ENCODE peak calls at places on chromosomes 4 and X, in ten cellular contexts. Y is transverse colon; H is thoracic aorta; N is CD4-positive, alpha-beta memory T cell; X is adrenal gland; U is CD8-positive, alpha-beta memory T cell; C is gastrocnemius medialis; J is right lobe of liver; G is ovary; M is body of pancreas. Q is an unnamed sample. For H3K4me1, the result is how much of the 10 kb centered on the place peaks cover.

GRCh38 chr4:130808492-130808891 is 1712.5 kb downstream of the C4orf33 start:
- DNase-seq in J (no peak), X (no peak), U (no peak), G (no peak), H (no peak), M (no peak), N (no peak), C (no peak), Y (no peak), Q (no peak)

GRCh38 chrX:130005408-130005807 is 23.0 kb downstream of the BCORL1 start:
- DNase-seq in M (no peak), X (no peak), J (no peak), N (no peak), Y (no peak), H (no peak), C (no peak), G (no peak), U (no peak), Q (no peak)

GRCh38 chr4:101806914-101807313 is 16.4 kb downstream of the BANK1 start:
- DNase-seq in H (no peak), C (no peak), Y (no peak), J (no peak), X (no peak), U (no peak), M (no peak), G (no peak), N (no peak), Q (no peak)

GRCh38 chr4:6119507-6120020 is 80.8 kb downstream of the JAKMIP1 start:
- DNase-seq in H (no peak), X (no peak), J (no peak), U (no peak), G (no peak), Y (no peak), N (no peak), C (no peak), M (no peak), Q (no peak)

GRCh38 chr4:163331629-163332360 is 601 bp downstream of the NPY1R start:
- DNase-seq in X (peak), G (no peak), C (no peak), J (peak), H (no peak), U (no peak), N (no peak), Y (peak), M (peak), Q (peak)

GRCh38 chr4:126475730-126476129 is 1157.0 kb upstream of the INTU start:
- DNase-seq in G (no peak), U (no peak), Y (no peak), X (no peak), C (no peak), H (no peak), N (no peak), M (no peak), J (no peak), Q (no peak)

GRCh38 chr4:1416948-1417260 is 10.7 kb upstream of the NKX1-1 start:
- DNase-seq in U (no peak), C (no peak), G (no peak), Y (no peak), M (no peak), H (no peak), J (peak), X (no peak), N (no peak), Q (peak)

GRCh38 chrX:45850197-45850774 is 649.6 kb upstream of the DIPK2B start:
- DNase-seq in U (peak), J (no peak), Y (no peak), H (no peak), N (peak), G (peak), C (no peak), X (no peak), M (peak), Q (no peak)

GRCh38 chr4:74615411-74615810 is 170.5 kb downstream of the AREG start:
- DNase-seq in M (no peak), G (no peak), U (no peak), J (no peak), C (no peak), X (no peak), H (no peak), Y (no peak), N (no peak), Q (no peak)

GRCh38 chr4:168674077-168674747 is 177.4 kb downstream of the PALLD start:
- DNase-seq in U (no peak), H (no peak), N (no peak), C (no peak), M (no peak), X (no peak), Y (no peak), G (no peak), J (no peak), Q (no peak)

GRCh38 chr4:155679343-155679742 is 12.7 kb downstream of the GUCY1A1 start:
- DNase-seq in G (no peak), J (no peak), H (no peak), Y (no peak), M (no peak), X (no peak), U (no peak), C (no peak), N (no peak), Q (no peak)

GRCh38 chrX:71492086-71493065 is 40.5 kb upstream of the OGT start:
- DNase-seq in N (peak), H (no peak), Y (peak), J (peak), C (peak), X (peak), U (peak), G (peak), M (peak), Q (peak)

GRCh38 chr4:87122252-87122651 is 98.2 kb downstream of the KLHL8 start:
- DNase-seq in N (no peak), M (no peak), Y (no peak), C (peak), H (no peak), X (no peak), G (no peak), J (no peak), U (no peak), Q (no peak)

GRCh38 chr4:3607690-3608514 is 75.7 kb upstream of the LRPAP1 start:
- DNase-seq in H (no peak), G (no peak), C (no peak), X (peak), J (no peak), N (no peak), Y (no peak), M (no peak), U (no peak), Q (no peak)

GRCh38 chr4:159107203-159107921 is 4.5 kb downstream of the RAPGEF2 start:
- DNase-seq in C (no peak), M (no peak), U (no peak), N (no peak), G (no peak), X (no peak), H (no peak), Y (no peak), J (no peak), Q (no peak)

GRCh38 chrX:62931625-62932024 is 419.5 kb downstream of the SPIN4 start:
- DNase-seq in Y (no peak), J (no peak), X (no peak), U (no peak), M (no peak), G (no peak), N (no peak), H (no peak), C (no peak), Q (no peak)

GRCh38 chrX:22674947-22675346 is 324.8 kb upstream of the DDX53 start:
- DNase-seq in U (no peak), X (no peak), H (no peak), G (no peak), M (no peak), Y (no peak), J (no peak), C (no peak), N (no peak), Q (no peak)

GRCh38 chr4:25813705-25814104 is 49.1 kb downstream of the SEL1L3 start:
- DNase-seq in Y (no peak), M (peak), G (peak), U (no peak), J (no peak), X (peak), H (no peak), N (no peak), C (no peak), Q (no peak)

GRCh38 chrX:47885501-47885900 is 48.8 kb downstream of the ZNF81 start:
- DNase-seq in N (no peak), H (no peak), U (no peak), M (no peak), X (no peak), J (no peak), G (no peak), C (no peak), Y (no peak), Q (no peak)

GRCh38 chrX:12988797-12989196 is 13.9 kb downstream of the TMSB4X start:
- DNase-seq in M (peak), C (no peak), X (no peak), N (no peak), J (no peak), G (no peak), Y (no peak), H (no peak), U (no peak), Q (no peak)

GRCh38 chrX:22325091-22325490 is 52.4 kb downstream of the CBLL2 start:
- DNase-seq in Y (no peak), J (no peak), X (no peak), C (no peak), M (no peak), H (no peak), G (no peak), N (no peak), U (no peak), Q (no peak)

GRCh38 chr4:121951570-121952110 is at the start of gene TRPC3:
- DNase-seq in G (peak), M (no peak), H (no peak), J (no peak), N (peak), U (peak), X (no peak), Y (peak), C (no peak), Q (peak)

GRCh38 chr4:76718021-76718420 is 179.9 kb downstream of the SOWAHB start:
- DNase-seq in U (no peak), H (no peak), C (no peak), X (no peak), J (no peak), G (no peak), M (no peak), Y (no peak), N (no peak), Q (no peak)

GRCh38 chr4:122548452-122548851 is 72.4 kb downstream of the IL21 start:
- DNase-seq in J (no peak), N (no peak), Y (no peak), H (no peak), G (no peak), M (no peak), U (no peak), C (no peak), X (no peak), Q (no peak)

GRCh38 chr4:180949825-180950224 is 1293.4 kb upstream of the TENM3 start:
- DNase-seq in U (no peak), N (no peak), X (no peak), C (no peak), H (no peak), G (no peak), J (no peak), M (no peak), Y (no peak), Q (no peak)

GRCh38 chr4:108433832-108434231 is 186.5 kb upstream of the RPL34 start:
- DNase-seq in Y (no peak), X (no peak), J (no peak), H (no peak), G (no peak), C (no peak), M (no peak), U (no peak), N (peak), Q (no peak)

GRCh38 chr4:35689866-35690265 is 554.4 kb downstream of the ARAP2 start:
- DNase-seq in N (no peak), C (no peak), Y (no peak), H (no peak), G (no peak), J (no peak), U (no peak), M (no peak), X (no peak), Q (no peak)

GRCh38 chr4:95547708-95548471 is 883 bp downstream of the UNC5C start:
- DNase-seq in J (peak), N (no peak), U (no peak), C (no peak), X (peak), M (no peak), G (peak), Y (peak), H (no peak), Q (no peak)

GRCh38 chr4:182738283-182739047 is 178.7 kb downstream of the DCTD start:
- DNase-seq in X (no peak), H (no peak), J (no peak), U (no peak), N (no peak), M (no peak), G (no peak), C (no peak), Y (no peak), Q (no peak)

GRCh38 chr4:81984746-81985145 is 389.0 kb downstream of the HNRNPD start:
- DNase-seq in U (no peak), X (no peak), Y (no peak), H (no peak), C (no peak), N (no peak), M (no peak), J (no peak), G (no peak), Q (no peak)

GRCh38 chr4:10186228-10187214 is 69.9 kb upstream of the WDR1 start:
- DNase-seq in Y (no peak), U (no peak), M (no peak), G (no peak), J (no peak), N (no peak), H (no peak), X (no peak), C (no peak), Q (no peak)

GRCh38 chrX:19344207-19344534 is 444 bp downstream of the PDHA1 start:
- DNase-seq in Y (no peak), X (no peak), U (no peak), C (no peak), G (no peak), N (no peak), M (no peak), H (no peak), J (no peak), Q (no peak)

GRCh38 chr4:32042486-32042885 is 1322.3 kb downstream of the PCDH7 start:
- DNase-seq in Y (no peak), M (no peak), G (no peak), H (no peak), U (no peak), X (no peak), N (no peak), J (no peak), C (no peak), Q (no peak)

GRCh38 chr4:98745372-98745771 is 87.0 kb upstream of the TSPAN5 start:
- DNase-seq in M (peak), Y (peak), G (no peak), C (no peak), X (peak), U (no peak), H (no peak), J (no peak), N (no peak), Q (no peak)

GRCh38 chr4:84497835-84498202 is 1.3 kb downstream of the NKX6-1 start:
- DNase-seq in X (no peak), M (no peak), J (no peak), U (no peak), Y (no peak), C (no peak), G (no peak), H (no peak), N (no peak), Q (no peak)
- H3K4me3 ChIP-seq in X (no peak), M (peak), J (no peak), U (no peak), Y (peak), C (peak), G (peak), H (peak), N (no peak), Q (peak)

DNA sequence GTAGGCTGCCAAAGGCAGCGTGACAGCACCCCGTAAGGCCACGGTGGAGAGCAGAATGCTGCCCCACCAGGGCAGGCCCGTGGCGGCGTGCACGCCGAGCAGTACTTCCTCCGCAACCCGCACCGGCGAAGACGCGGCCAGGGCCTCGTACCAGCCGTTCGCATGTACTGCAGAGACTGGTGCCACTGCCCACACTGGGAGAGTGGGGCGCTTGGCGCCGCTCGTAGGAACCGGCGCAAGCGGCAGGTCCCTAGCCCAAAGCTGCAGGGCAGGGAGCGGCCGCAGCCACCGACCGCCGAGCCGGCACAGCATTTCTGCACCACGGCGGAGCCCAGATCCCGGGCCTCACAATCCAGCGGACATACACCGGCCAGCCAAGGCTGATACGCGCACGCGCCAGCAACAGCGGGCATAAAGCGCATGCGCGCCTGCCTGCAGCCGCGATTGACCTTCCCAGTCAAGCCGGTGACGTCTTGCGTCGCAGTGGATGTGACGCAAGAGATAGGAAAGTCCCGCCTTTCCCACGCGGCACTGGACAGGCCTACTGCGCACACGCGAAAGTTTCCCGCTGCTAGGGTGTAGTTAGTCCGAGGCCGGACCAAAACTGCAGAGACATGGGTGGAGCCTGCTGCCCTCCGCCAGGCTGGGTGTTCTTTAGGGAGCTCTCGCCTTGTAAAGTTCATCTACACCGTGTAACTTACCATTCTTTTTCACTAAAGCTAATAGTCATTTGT is at the start of gene COX18:
- DNase-seq in J (peak), Y (peak), C (peak), G (peak), U (peak), X (peak), M (peak), N (peak), H (peak), Q (peak)
- H3K4me1 ChIP-seq in J (under half), Y (under half), C (under half), G (under half), U (under half), X (under half), M (under half), N (under half), H (under half), Q (under half)

DNA sequence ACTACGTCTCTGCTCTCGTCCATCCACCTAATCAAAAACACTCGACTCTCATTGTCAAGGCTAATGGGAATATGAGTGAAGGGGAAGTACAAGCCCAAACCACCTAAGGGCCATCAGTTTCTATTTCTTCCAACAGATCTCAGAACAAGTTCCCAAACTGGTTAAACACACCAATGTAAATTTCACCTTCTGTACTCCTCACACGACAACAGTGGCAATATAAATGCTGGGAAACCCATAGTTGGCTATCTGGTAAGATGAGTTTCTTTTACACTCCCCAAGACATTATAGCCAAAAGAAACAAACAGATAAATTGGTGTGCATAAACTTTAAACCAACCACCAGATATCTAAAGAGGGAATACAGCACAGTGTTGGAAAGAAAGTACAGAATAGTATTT is 21.9 kb downstream of the ACSL1 start:
- DNase-seq in C (no peak), J (no peak), Y (no peak), N (no peak), X (peak), U (no peak), H (no peak), G (no peak), M (no peak), Q (no peak)
- H3K4me3 ChIP-seq in C (peak), J (peak), Y (no peak), N (no peak), X (no peak), U (no peak), H (no peak), G (no peak), M (no peak), Q (peak)

DNA sequence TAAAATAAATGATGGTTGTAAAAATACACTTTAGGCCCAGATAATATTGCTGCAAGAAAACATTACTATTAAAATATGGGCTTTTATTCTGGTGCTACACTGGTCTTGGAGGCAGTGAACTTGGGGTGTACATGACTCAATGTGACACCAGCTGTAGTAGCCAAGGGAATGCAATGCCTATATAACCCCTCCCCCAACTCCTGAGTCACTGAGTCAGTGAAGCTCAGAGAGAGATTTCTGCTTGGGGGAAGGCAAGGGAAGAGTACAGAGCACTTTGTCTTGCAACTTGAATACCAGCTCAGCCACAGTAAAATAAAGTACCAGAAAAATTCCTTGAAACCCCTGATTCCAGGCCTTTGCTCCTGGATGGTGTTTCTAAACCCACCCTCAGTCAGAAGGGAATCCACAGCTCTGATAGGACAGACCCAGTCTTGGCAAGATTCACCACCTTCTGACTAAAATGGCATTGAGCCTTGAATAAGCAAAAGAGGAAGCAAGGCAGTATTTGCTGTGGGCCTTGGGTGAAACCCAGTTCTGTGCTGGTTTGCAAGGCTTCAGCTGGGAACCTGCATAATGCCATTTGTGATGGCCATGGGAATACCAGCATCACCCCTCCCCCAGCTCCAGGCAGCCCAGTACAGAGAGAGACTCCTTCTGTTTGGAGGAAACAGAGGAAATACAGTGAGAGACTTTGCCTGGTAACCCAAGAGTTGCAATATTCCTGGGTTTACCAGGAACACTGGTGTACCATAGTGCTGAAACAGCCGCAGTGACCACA is 209.9 kb downstream of the IQCM start:
- DNase-seq in Y (no peak), C (no peak), X (no peak), M (no peak), J (no peak), G (no peak), N (no peak), H (no peak), U (no peak), Q (no peak)
- H3K4me1 ChIP-seq in Y (under half), C (under half), X (under half), M (under half), J (under half), G (under half), N (under half), H (under half), U (under half), Q (under half)

GRCh38 chrX:49231333-49232000 is 1.7 kb downstream of the CACNA1F start:
- DNase-seq in H (no peak), X (no peak), U (no peak), Y (no peak), N (no peak), C (no peak), M (no peak), G (no peak), J (no peak), Q (no peak)
- H3K4me3 ChIP-seq in H (no peak), X (no peak), U (no peak), Y (no peak), N (peak), C (no peak), M (no peak), G (no peak), J (no peak), Q (no peak)

GRCh38 chrX:147533426-147533825 is 378.3 kb upstream of the FMR1 start:
- DNase-seq in M (no peak), C (no peak), J (no peak), G (no peak), N (no peak), Y (no peak), H (no peak), U (no peak), X (no peak), Q (no peak)

DNA sequence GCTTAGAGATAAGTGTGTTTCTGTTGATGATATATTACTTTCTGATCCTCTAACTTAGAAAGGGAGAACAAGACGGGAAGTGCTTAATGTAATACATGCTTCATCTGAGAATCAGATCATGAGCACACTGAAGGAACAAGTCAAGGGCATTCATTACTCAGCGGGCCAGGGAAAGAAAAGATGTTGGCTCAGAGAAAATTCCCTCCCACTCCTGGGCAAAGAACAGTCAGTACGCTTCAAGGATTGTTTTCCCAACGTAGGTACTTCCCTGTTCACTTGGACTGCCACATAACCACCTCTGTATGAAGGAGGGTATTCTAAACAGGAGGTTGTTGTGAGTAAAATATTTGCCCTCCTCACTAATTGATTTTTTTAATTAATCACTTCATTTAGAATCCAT is 374.5 kb upstream of the FMR1 start:
- DNase-seq in M (peak), Y (no peak), J (no peak), H (no peak), G (peak), U (no peak), N (no peak), X (peak), C (no peak), Q (no peak)
- H3K4me1 ChIP-seq in M (under half), Y (under half), J (under half), H (under half), G (under half), U (under half), N (under half), X (under half), C (under half), Q (under half)

Q was measured in upper lobe of right lung.